ENCODE peak calls at places on chromosomes 6 and 20, in six cellular contexts. W, C, K, Y, B and X are unnamed samples.

GRCh38 chr6:125953502-125953875 is 3.1 kb upstream of the HINT3 start:
- DNase-seq in W (no peak), Y (no peak), B (no peak), K (no peak), C (no peak), X (no peak)

GRCh38 chr6:32974541-32975308 is 6.3 kb downstream of the BRD2 start:
- DNase-seq in W (no peak), K (no peak), B (no peak), C (no peak), Y (no peak), X (no peak)

GRCh38 chr20:44183282-44183681 is 3.7 kb downstream of the JPH2 start:
- DNase-seq in W (no peak), Y (no peak), B (no peak), C (no peak), K (no peak), X (no peak)

GRCh38 chr6:23642849-23643248 is 483.2 kb upstream of the NRSN1 start:
- DNase-seq in W (no peak), C (no peak), Y (no peak), B (no peak), K (no peak), X (no peak)

GRCh38 chr20:54692168-54692887 is 216.9 kb downstream of the DOK5 start:
- DNase-seq in W (no peak), C (no peak), Y (no peak), K (no peak), B (no peak), X (no peak)

GRCh38 chr6:21265264-21266044 is 328.1 kb upstream of the SOX4 start:
- DNase-seq in B (no peak), Y (no peak), K (no peak), C (no peak), W (no peak), X (no peak)

GRCh38 chr6:149150999-149151398 is 166.5 kb upstream of the TAB2 start:
- DNase-seq in W (peak), B (no peak), Y (no peak), C (no peak), K (no peak), X (no peak)

GRCh38 chr20:50234288-50234687 is 43.7 kb downstream of the CEBPB start:
- DNase-seq in B (no peak), C (no peak), K (no peak), Y (no peak), W (no peak), X (no peak)

GRCh38 chr6:33668914-33669313 is 42.6 kb downstream of the UQCC2 start:
- DNase-seq in B (no peak), Y (no peak), K (no peak), C (no peak), W (no peak), X (no peak)

GRCh38 chr20:32638848-32639247 is 34.9 kb downstream of the C20orf203 start:
- DNase-seq in B (no peak), K (no peak), C (no peak), W (no peak), Y (no peak), X (no peak)

GRCh38 chr6:10610289-10610688 is 84.1 kb downstream of the C6orf52 start:
- DNase-seq in K (no peak), Y (no peak), B (no peak), C (no peak), W (no peak), X (no peak)

GRCh38 chr20:49308875-49309274 is 31.0 kb upstream of the ZNFX1 start:
- DNase-seq in Y (no peak), C (no peak), B (no peak), W (no peak), K (no peak), X (no peak)

GRCh38 chr6:82555801-82556200 is 192.2 kb downstream of the TPBG start:
- DNase-seq in C (no peak), K (no peak), B (no peak), Y (no peak), W (no peak), X (no peak)

GRCh38 chr6:56902551-56903464 is 52.1 kb upstream of the BEND6 start:
- DNase-seq in C (no peak), B (peak), K (peak), Y (no peak), W (no peak), X (no peak)

GRCh38 chr6:39341942-39342341 is 19.4 kb upstream of the KCNK16 start:
- DNase-seq in B (no peak), Y (no peak), W (no peak), C (no peak), K (no peak), X (no peak)

GRCh38 chr6:96939019-96939805 is 14.7 kb downstream of the KLHL32 start:
- DNase-seq in B (no peak), K (no peak), C (no peak), W (no peak), Y (no peak), X (no peak)

GRCh38 chr6:26184492-26184891 is 97.3 kb downstream of the HFE start:
- DNase-seq in K (no peak), W (no peak), C (no peak), B (no peak), Y (no peak), X (no peak)

GRCh38 chr20:24981750-24982149 is 10.8 kb downstream of the APMAP start:
- DNase-seq in C (no peak), K (no peak), B (no peak), W (no peak), Y (no peak), X (no peak)

GRCh38 chr6:109062756-109063352 is 31.8 kb downstream of the SESN1 start:
- DNase-seq in W (no peak), C (no peak), Y (no peak), B (no peak), K (no peak), X (no peak)

GRCh38 chr6:44735631-44735963 is 348.1 kb downstream of the CDC5L start:
- DNase-seq in K (peak), Y (no peak), B (no peak), C (no peak), W (peak), X (no peak)

GRCh38 chr6:43758617-43759050 is 11.4 kb upstream of the VEGFA start:
- DNase-seq in K (peak), Y (no peak), B (no peak), C (no peak), W (peak), X (no peak)

GRCh38 chr20:34369265-34369664 is 6.2 kb downstream of the ITCH start:
- DNase-seq in B (no peak), K (no peak), C (no peak), W (no peak), Y (peak), X (no peak)

GRCh38 chr6:89360415-89360999 is 8.0 kb upstream of the UBE2J1 start:
- DNase-seq in K (peak), B (no peak), W (no peak), Y (no peak), C (no peak), X (no peak)

GRCh38 chr20:62688855-62689460 is 19.7 kb upstream of the NTSR1 start:
- DNase-seq in W (no peak), C (no peak), Y (no peak), B (no peak), K (no peak), X (no peak)

GRCh38 chr6:17945111-17945510 is 42.3 kb downstream of the KIF13A start:
- DNase-seq in W (no peak), C (no peak), K (no peak), B (no peak), Y (no peak), X (no peak)

GRCh38 chr20:19968488-19969073 is 48.6 kb upstream of the NAA20 start:
- DNase-seq in B (no peak), K (no peak), C (no peak), W (no peak), Y (no peak), X (no peak)

GRCh38 chr6:133947302-133947900 is 5.6 kb upstream of the TBPL1 start:
- DNase-seq in C (no peak), K (no peak), W (no peak), B (no peak), Y (no peak), X (no peak)